ENCODE peak calls at places on chromosomes 5 and 9, in six cellular contexts. A, W, Y, R, P and L are unnamed samples.

GRCh38 chr5:159899067-159900049 is 16.9 kb upstream of the ADRA1B start:
- DNase-seq in A (no peak), W (no peak), Y (no peak), R (no peak), P (peak), L (no peak)

GRCh38 chr5:34563269-34563668 is 92.9 kb upstream of the RAI14 start:
- DNase-seq in A (no peak), W (no peak), Y (no peak), R (no peak), P (no peak), L (no peak)

GRCh38 chr9:78439866-78440830 is 143.2 kb downstream of the PSAT1 start:
- DNase-seq in A (no peak), W (no peak), Y (no peak), R (no peak), P (no peak), L (no peak)

GRCh38 chr9:116008278-116008677 is 145.3 kb upstream of the PAPPA start:
- DNase-seq in A (no peak), W (no peak), Y (no peak), R (no peak), P (peak), L (peak)

GRCh38 chr5:5671823-5672222 is 249.3 kb downstream of the ICE1 start:
- DNase-seq in A (no peak), W (no peak), Y (no peak), R (no peak), P (no peak), L (no peak)

GRCh38 chr9:101605547-101605946 is 10.8 kb upstream of the PPP3R2 start:
- DNase-seq in A (no peak), W (no peak), Y (no peak), R (no peak), P (no peak), L (no peak)

GRCh38 chr5:120690621-120691407 is 226.7 kb downstream of the PRR16 start:
- DNase-seq in A (no peak), W (no peak), Y (no peak), R (no peak), P (no peak), L (no peak)

GRCh38 chr9:134483361-134484184 is 157.3 kb downstream of the RXRA start:
- DNase-seq in A (no peak), W (no peak), Y (no peak), R (no peak), P (no peak), L (no peak)

GRCh38 chr9:125843646-125844045 is 96.5 kb downstream of the PBX3 start:
- DNase-seq in A (no peak), W (no peak), Y (no peak), R (no peak), P (peak), L (no peak)

GRCh38 chr5:137778772-137779564 is 24.8 kb upstream of the HNRNPA0 start:
- DNase-seq in A (peak), W (peak), Y (no peak), R (no peak), P (peak), L (peak)

GRCh38 chr5:59140133-59140532 is 557.3 kb downstream of the RAB3C start:
- DNase-seq in A (no peak), W (no peak), Y (no peak), R (no peak), P (no peak), L (no peak)

GRCh38 chr5:133425764-133426738 is 186.3 kb downstream of the FSTL4 start:
- DNase-seq in A (no peak), W (no peak), Y (no peak), R (no peak), P (no peak), L (no peak)

GRCh38 chr9:78215706-78216105 is 20.2 kb upstream of the CEP78 start:
- DNase-seq in A (no peak), W (no peak), Y (no peak), R (no peak), P (peak), L (no peak)

GRCh38 chr5:140365282-140365681 is 5.3 kb downstream of the SLC4A9 start:
- DNase-seq in A (peak), W (no peak), Y (no peak), R (no peak), P (no peak), L (no peak)

GRCh38 chr5:98906756-98907355 is 22.0 kb downstream of the CHD1 start:
- DNase-seq in A (no peak), W (no peak), Y (no peak), R (no peak), P (no peak), L (no peak)

GRCh38 chr9:129561594-129562281 is 59.2 kb downstream of the C9orf50 start:
- DNase-seq in A (no peak), W (no peak), Y (no peak), R (no peak), P (peak), L (no peak)

GRCh38 chr9:89494199-89494598 is 3.7 kb downstream of the SEMA4D start:
- DNase-seq in A (no peak), W (no peak), Y (no peak), R (no peak), P (no peak), L (no peak)

GRCh38 chr9:82606761-82607382 is 456.1 kb downstream of the RASEF start:
- DNase-seq in A (no peak), W (peak), Y (peak), R (peak), P (peak), L (peak)

GRCh38 chr5:6236858-6237481 is 141.4 kb downstream of the MED10 start:
- DNase-seq in A (no peak), W (no peak), Y (no peak), R (peak), P (no peak), L (no peak)

GRCh38 chr9:135098400-135099105 is 11.1 kb downstream of the OLFM1 start:
- DNase-seq in A (peak), W (no peak), Y (peak), R (no peak), P (no peak), L (no peak)

GRCh38 chr5:143964919-143965318 is 153.0 kb downstream of the HMHB1 start:
- DNase-seq in A (no peak), W (no peak), Y (no peak), R (no peak), P (peak), L (peak)

GRCh38 chr9:135070198-135070951 is 17.1 kb upstream of the OLFM1 start:
- DNase-seq in A (no peak), W (no peak), Y (no peak), R (no peak), P (no peak), L (no peak)

GRCh38 chr5:137587952-137588351 is 88.8 kb upstream of the SPOCK1 start:
- DNase-seq in A (no peak), W (no peak), Y (no peak), R (no peak), P (no peak), L (no peak)

GRCh38 chr9:4985376-4986266 is 549 bp downstream of the JAK2 start:
- DNase-seq in A (peak), W (no peak), Y (no peak), R (no peak), P (peak), L (peak)

GRCh38 chr9:95771556-95772280 is 103.8 kb upstream of the ERCC6L2 start:
- DNase-seq in A (no peak), W (peak), Y (no peak), R (no peak), P (peak), L (no peak)
- TF ChIP-seq CEBPB in A (no peak), W (peak), Y (no peak), R (no peak), P (peak), L (no peak)

GRCh38 chr5:23158179-23158578 is 305.0 kb upstream of the CDH12 start:
- DNase-seq in A (no peak), W (no peak), Y (no peak), R (no peak), P (no peak), L (no peak)
- H3K4me2 ChIP-seq in A (no peak), W (no peak), Y (no peak), R (no peak), P (no peak), L (no peak)

DNA sequence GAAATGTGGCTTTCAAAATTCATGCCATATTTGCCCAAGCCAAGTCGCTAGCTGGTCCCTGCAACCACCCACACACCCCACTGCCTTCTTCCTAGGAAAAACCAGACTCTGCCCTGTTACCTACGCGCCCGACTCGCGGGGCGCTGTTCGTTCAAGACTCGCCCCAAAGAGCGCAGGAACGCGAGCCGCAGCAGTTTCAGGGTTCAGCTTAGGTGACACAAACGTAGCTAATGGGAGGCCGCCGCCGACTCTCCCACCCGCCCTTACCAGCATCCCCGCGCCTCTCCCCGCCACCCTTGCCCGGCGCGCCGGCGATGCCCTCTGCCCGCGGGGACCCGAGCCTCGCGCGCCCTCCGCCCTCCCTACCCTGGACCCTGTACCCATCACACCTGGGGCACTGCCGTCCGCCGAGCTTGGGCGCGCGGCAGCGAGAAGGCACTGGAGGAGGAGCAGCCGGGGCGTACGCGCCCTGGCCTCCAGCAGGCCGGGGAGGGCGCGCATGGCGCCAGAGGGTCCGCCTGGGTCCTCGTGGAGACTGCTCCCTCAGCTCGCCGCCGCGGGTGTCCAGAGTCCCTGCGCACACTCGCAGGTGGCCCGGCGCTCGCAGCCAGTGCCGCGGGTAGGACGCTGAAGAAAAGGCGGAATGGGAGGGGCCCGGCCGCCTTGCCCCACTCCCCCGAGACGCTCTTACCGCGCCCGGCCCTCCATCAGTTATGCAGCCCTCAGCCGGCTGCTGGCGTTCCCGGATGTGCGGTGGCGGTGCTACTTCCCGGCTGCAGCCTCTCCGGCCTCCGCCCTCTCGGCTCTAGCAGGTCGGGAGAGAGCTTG is at the start of gene EMB:
- DNase-seq in A (no peak), W (no peak), Y (peak), R (no peak), P (no peak), L (peak)
- TF ChIP-seq POLR2A in A (no peak), W (no peak), Y (peak), R (peak), P (no peak), L (peak)

GRCh38 chr9:127761061-127761460 is 17.4 kb downstream of the SH2D3C start:
- DNase-seq in A (no peak), W (no peak), Y (no peak), R (no peak), P (no peak), L (no peak)

GRCh38 chr9:127762111-127762676 is 16.3 kb downstream of the SH2D3C start:
- DNase-seq in A (no peak), W (no peak), Y (no peak), R (no peak), P (no peak), L (no peak)

GRCh38 chr9:127765418-127765817 is 13.0 kb downstream of the SH2D3C start:
- DNase-seq in A (no peak), W (no peak), Y (no peak), R (no peak), P (no peak), L (no peak)

GRCh38 chr9:127761491-127761904 is 17.0 kb downstream of the SH2D3C start:
- DNase-seq in A (no peak), W (no peak), Y (no peak), R (no peak), P (no peak), L (no peak)

GRCh38 chr9:127763918-127764384 is 14.5 kb downstream of the SH2D3C start:
- DNase-seq in A (peak), W (peak), Y (no peak), R (no peak), P (no peak), L (peak)
- TF ChIP-seq CEBPB in A (no peak), W (no peak), Y (no peak), R (no peak), P (no peak), L (no peak)

DNA sequence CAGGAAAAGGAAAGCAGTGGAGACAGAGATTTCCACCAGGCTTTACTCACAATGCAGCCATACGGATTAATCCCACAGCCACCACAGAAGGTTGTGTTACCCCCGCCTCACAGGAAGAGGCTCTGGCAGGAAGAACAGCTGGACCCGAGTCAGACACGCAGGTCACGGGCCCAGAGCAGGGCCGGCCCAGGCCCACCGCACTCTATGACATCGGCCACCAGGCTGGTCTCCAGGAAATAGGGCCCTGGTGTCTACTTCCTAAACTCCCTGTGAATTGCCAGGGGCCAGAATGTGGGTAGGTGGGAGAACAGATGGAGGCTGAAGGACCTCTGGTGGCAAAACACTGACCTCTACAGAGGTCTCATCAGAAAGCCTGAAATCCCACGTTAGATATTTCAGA is 15.6 kb downstream of the MGAT1 start:
- DNase-seq in A (no peak), W (no peak), Y (no peak), R (no peak), P (peak), L (no peak)
- H3K4me2 ChIP-seq in A (no peak), W (no peak), Y (peak), R (no peak), P (no peak), L (no peak)

DNA sequence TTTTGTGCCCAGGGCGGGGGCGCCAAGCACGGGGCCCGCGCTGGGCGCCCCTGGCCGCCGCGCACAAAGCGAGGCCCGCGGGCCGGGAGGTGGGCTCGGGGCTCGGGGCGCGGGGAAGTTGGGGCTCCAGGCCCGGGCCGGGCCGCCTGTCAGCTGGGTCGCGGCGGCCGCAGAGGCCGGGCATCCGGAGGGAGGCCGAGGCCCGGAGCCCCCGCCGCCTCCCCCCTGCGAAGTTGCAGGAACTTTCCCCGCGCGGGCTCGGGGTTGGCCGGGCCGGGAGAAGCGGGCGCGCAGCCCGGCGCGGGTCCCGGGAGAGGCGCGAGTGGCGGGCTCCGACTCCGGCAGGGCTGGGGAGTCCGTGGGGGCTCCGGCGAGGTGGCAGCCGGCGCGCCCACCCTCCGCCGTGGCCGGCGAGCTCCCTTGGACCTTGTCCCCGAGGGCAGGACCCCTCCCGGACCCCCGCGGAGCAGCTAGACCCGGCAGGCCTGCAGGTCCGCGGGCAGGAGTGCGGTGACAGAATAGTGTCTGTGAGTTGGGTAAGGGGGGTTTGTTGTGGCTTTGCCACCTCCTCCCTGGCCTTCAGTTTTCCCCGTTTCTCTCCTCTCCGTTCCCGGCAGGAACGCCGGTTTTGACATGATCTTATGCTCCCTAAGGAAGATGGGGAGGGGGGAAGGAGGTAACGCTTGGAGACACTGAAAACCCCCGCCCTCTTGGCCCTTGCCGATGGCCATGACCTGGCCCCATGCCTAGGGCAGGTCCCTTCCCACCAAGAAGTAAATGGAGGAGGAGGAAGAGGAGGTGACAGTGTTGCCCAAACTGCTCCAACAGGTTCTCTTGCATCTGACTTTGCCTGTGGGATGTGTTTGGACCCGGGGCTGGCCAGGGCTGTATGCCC is 908 bp downstream of the PHF2 start:
- DNase-seq in A (peak), W (no peak), Y (no peak), R (no peak), P (no peak), L (no peak)
- TF ChIP-seq POLR2A in A (no peak), W (no peak), Y (no peak), R (no peak), P (no peak), L (no peak)